ENCODE peak calls at places on chromosomes 4 and X, in four cellular contexts. C, U, N and Y are unnamed samples.

GRCh38 chr4:176404591-176404990 is 84.8 kb downstream of the SPCS3 start:
- DNase-seq in C (peak; percentile 51), U (no peak), N (no peak), Y (no peak)

GRCh38 chrX:47358387-47359065 is 11.9 kb upstream of the ZNF157 start:
- DNase-seq in N (no peak), U (no peak), C (no peak), Y (no peak)

GRCh38 chrX:10012776-10013175 is 45.6 kb downstream of the CLDN34 start:
- DNase-seq in C (no peak), N (no peak), U (no peak), Y (no peak)

GRCh38 chrX:48948589-48948988 is 8.8 kb downstream of the OTUD5 start:
- DNase-seq in U (no peak), N (no peak), C (no peak), Y (no peak)

GRCh38 chr4:57190651-57191481 is 80.7 kb upstream of the IGFBP7 start:
- DNase-seq in N (no peak), U (no peak), C (peak; percentile 30), Y (peak; percentile 2)

GRCh38 chr4:145808848-145809512 is 129.0 kb downstream of the C4orf51 start:
- DNase-seq in U (no peak), N (no peak), C (no peak), Y (no peak)

GRCh38 chrX:37701588-37701987 is 16.0 kb downstream of the XK start:
- DNase-seq in C (no peak), U (no peak), N (no peak), Y (no peak)

GRCh38 chr4:85086721-85087120 is 120.2 kb upstream of the WDFY3 start:
- DNase-seq in N (no peak), U (no peak), C (no peak), Y (no peak)

GRCh38 chr4:19486400-19486799 is 765.3 kb upstream of the SLIT2 start:
- DNase-seq in N (no peak), U (no peak), C (no peak), Y (peak; percentile 35)

GRCh38 chr4:61175495-61175894 is 24.6 kb upstream of the ADGRL3 start:
- DNase-seq in N (no peak), C (no peak), U (no peak), Y (no peak)

GRCh38 chr4:105432438-105432837 is 41.4 kb downstream of the PPA2 start:
- DNase-seq in U (no peak), C (no peak), N (no peak), Y (no peak)

GRCh38 chrX:132876933-132877332 is 81.5 kb downstream of the HS6ST2 start:
- DNase-seq in N (no peak), C (no peak), U (no peak), Y (no peak)

GRCh38 chr4:54318904-54319303 is 89.8 kb downstream of the PDGFRA start:
- DNase-seq in N (no peak), C (peak; percentile 76), U (no peak), Y (peak; percentile 1)

GRCh38 chr4:165505991-165506779 is 127.4 kb downstream of the CPE start:
- DNase-seq in U (no peak), N (no peak), C (peak; percentile 91), Y (no peak)

GRCh38 chr4:98929341-98930267 is 671 bp upstream of the EIF4E start:
- DNase-seq in U (peak; percentile 70), C (peak; percentile 93), N (peak; percentile 80), Y (peak; percentile 66)

GRCh38 chr4:158722291-158722916 is 792 bp downstream of the PPID start:
- DNase-seq in U (no peak), C (peak; percentile 65), N (no peak), Y (no peak)

GRCh38 chrX:134173541-134174272 is 63.3 kb upstream of the CCDC160 start:
- DNase-seq in C (no peak), U (no peak), N (no peak), Y (no peak)

GRCh38 chrX:118548831-118549230 is 53.2 kb downstream of the DOCK11 start:
- DNase-seq in C (no peak), U (no peak), N (no peak), Y (no peak)

GRCh38 chrX:10620121-10620699 is at the start of gene MID1:
- DNase-seq in C (peak; percentile 89), N (peak; percentile 71), U (peak; percentile 13), Y (peak; percentile 71)

GRCh38 chr4:142554412-142554811 is 291.7 kb downstream of the INPP4B start:
- DNase-seq in U (no peak), N (no peak), C (no peak), Y (no peak)

GRCh38 chr4:145553375-145553774 is 65.8 kb upstream of the MMAA start:
- DNase-seq in C (no peak), U (no peak), N (no peak), Y (no peak)

GRCh38 chrX:77167993-77168392 is 279.2 kb upstream of the FGF16 start:
- DNase-seq in C (no peak), N (no peak), U (peak; percentile 28), Y (no peak)

GRCh38 chrX:19956923-19957322 is 33.9 kb downstream of the BCLAF3 start:
- DNase-seq in C (no peak), N (no peak), U (no peak), Y (no peak)

DNA sequence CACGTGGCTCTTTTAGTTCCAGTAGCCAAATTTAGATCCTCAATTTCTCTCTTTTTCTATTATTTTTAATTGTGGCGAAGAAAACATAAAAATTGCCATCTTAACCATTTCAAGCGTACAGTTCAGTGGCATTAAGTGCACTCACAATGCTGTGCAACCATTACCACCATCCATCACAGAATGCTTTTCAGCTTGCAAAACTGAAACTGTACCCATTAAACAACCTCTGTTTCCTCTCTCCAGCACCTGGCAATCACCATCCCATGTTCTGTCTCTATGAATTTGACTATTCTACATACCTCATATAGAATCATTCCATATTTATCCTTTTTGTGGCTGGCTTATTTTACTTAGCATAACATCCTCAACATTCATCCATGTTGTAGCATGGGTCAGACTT is 74.9 kb downstream of the METTL14 start:
- DNase-seq in C (no peak), U (no peak), N (no peak), Y (no peak)
- H3K36me3 ChIP-seq in C (peaks cover 46% of the 10 kb centered on the region), U (no peaks in the 10 kb centered on the region), N (peaks cover 81% of the 10 kb centered on the region), Y (no peaks in the 10 kb centered on the region)

GRCh38 chr4:10075953-10076391 is 40.6 kb downstream of the WDR1 start:
- DNase-seq in C (no peak), N (peak; percentile 28), U (no peak), Y (no peak)

GRCh38 chr4:10074767-10075105 is 41.9 kb downstream of the WDR1 start:
- DNase-seq in U (no peak), C (peak; percentile 41), N (no peak), Y (no peak)

GRCh38 chr4:10072420-10073017 is 44.1 kb downstream of the WDR1 start:
- DNase-seq in C (no peak), N (no peak), U (no peak), Y (no peak)

GRCh38 chr4:10075158-10075863 is 41.3 kb downstream of the WDR1 start:
- DNase-seq in C (no peak), U (no peak), N (peak; percentile 28), Y (no peak)

GRCh38 chr4:10074076-10074766 is 42.4 kb downstream of the WDR1 start:
- DNase-seq in N (no peak), C (no peak), U (no peak), Y (no peak)
- H3K36me3 ChIP-seq in N (peaks cover 75% of the 10 kb centered on the region), C (peaks cover 70% of the 10 kb centered on the region), U (peaks cover 64% of the 10 kb centered on the region), Y (peaks cover 11% of the 10 kb centered on the region)

GRCh38 chr4:118811008-118811764 is 24.7 kb downstream of the SEC24D start:
- DNase-seq in U (no peak), N (no peak), C (peak; percentile 75), Y (no peak)

GRCh38 chr4:118807659-118808058 is 28.3 kb downstream of the SEC24D start:
- DNase-seq in N (no peak), U (no peak), C (no peak), Y (no peak)

GRCh38 chr4:118814901-118815300 is 21.0 kb downstream of the SEC24D start:
- DNase-seq in N (no peak), C (no peak), U (no peak), Y (no peak)

GRCh38 chr4:118813561-118813960 is 22.4 kb downstream of the SEC24D start:
- DNase-seq in U (no peak), N (no peak), C (no peak), Y (no peak)

DNA sequence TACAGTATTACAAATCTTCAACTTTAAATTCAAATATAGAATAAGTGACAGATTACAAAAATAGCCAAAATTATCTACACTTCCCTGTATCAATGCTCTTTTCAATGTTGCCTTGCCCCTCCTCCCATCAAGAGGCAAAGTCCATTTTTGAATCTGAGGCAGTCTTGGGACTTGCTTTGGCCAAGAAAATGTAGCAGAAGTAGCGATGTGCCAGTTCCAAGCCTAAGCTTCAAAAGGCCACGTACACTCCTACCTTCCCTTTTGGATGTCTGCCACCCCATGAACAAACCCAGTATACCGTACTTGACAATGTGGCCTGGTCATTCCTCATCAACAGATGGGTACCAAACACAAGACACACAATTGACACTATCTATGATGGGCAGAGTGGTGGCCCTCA is 24.1 kb downstream of the SEC24D start:
- DNase-seq in U (no peak), C (no peak), N (no peak), Y (no peak)
- H3K36me3 ChIP-seq in U (peaks cover 44% of the 10 kb centered on the region), C (peaks cover 93% of the 10 kb centered on the region), N (peaks cover 98% of the 10 kb centered on the region), Y (no peaks in the 10 kb centered on the region)

GRCh38 chr4:118816538-118817177 is 19.3 kb downstream of the SEC24D start:
- DNase-seq in U (no peak), N (no peak), C (peak; percentile 64), Y (no peak)

GRCh38 chr4:118817178-118817930 is 18.6 kb downstream of the SEC24D start:
- DNase-seq in C (no peak), U (no peak), N (no peak), Y (no peak)

GRCh38 chr4:118814054-118814453 is 21.9 kb downstream of the SEC24D start:
- DNase-seq in C (no peak), N (no peak), U (no peak), Y (no peak)
- H3K36me3 ChIP-seq in C (peaks cover 88% of the 10 kb centered on the region), N (peaks cover 87% of the 10 kb centered on the region), U (peaks cover 39% of the 10 kb centered on the region), Y (no peaks in the 10 kb centered on the region)

GRCh38 chr4:8400641-8401325 is 39.7 kb downstream of the ACOX3 start:
- DNase-seq in U (no peak), N (no peak), C (peak; percentile 1), Y (no peak)
- H3K36me3 ChIP-seq in U (peaks cover 28% of the 10 kb centered on the region), N (peaks cover 67% of the 10 kb centered on the region), C (peaks cover 36% of the 10 kb centered on the region), Y (no peaks in the 10 kb centered on the region)

DNA sequence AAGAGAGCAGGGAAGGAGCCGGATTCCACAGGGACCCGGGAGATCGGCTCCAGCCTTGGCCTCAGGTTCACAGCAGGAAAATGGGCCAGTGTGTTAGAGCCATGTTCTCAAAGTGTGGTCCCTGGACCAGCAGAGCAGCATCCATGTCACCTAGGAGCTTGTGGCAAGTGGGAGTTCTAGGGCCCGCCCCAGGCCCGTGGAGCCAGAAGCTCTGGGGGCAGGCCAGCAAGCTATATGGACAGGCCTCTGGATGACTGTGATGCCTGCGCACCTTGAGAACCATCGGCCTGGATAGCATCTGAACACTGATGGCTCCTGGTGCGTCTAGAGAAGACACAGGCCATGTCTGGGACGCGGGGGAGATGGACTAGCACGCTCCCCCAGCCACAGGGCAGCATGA is 33.7 kb downstream of the SH3TC1 start:
- DNase-seq in N (no peak), C (no peak), U (no peak), Y (no peak)
- H3K36me3 ChIP-seq in N (peaks cover 79% of the 10 kb centered on the region), C (peaks cover 5% of the 10 kb centered on the region), U (peaks cover 2% of the 10 kb centered on the region), Y (no peaks in the 10 kb centered on the region)

DNA sequence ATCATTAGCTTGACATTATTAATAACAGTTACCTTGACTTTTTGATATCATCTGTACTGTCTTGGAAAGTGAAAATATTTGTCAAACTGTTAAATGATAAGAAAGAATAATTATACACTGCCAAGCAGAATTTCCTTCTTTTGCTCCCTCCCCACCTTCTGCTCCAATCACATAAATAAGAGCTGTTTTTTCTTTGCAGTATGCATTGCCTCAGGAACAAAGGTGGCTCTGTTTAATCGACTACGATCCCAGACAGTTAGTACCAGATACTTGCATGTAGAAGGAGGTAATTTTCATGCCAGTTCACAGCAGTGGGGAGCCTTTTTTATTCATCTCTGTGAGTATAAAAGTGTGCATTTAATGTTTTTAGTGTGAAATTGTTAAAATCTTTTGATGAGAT is 66.1 kb downstream of the CCKAR start:
- DNase-seq in U (no peak), C (no peak), N (no peak), Y (no peak)
- H3K36me3 ChIP-seq in U (peaks cover 4% of the 10 kb centered on the region), C (peaks cover 51% of the 10 kb centered on the region), N (peaks cover 62% of the 10 kb centered on the region), Y (no peaks in the 10 kb centered on the region)